ENCODE peak calls at places on chromosome 21, in five cellular contexts. X is Karpas-422, T is fibroblast of mammary gland, G is HEK293T, H is Calu3. M is an unnamed sample.

GRCh38 chr21:39869141-39869818 is 2.0 kb downstream of the PCP4 start:
- DNase-seq in T (no peak), H (no peak), X (no peak), G (no peak), M (no peak)

GRCh38 chr21:39381009-39381408 is 32.1 kb upstream of the HMGN1 start:
- DNase-seq in T (no peak), H (no peak), G (no peak), X (no peak), M (peak)

GRCh38 chr21:38930838-38931237 is 125.1 kb downstream of the ETS2 start:
- DNase-seq in T (peak), G (no peak), X (no peak), H (no peak), M (no peak)

GRCh38 chr21:38386967-38387366 is 111.3 kb downstream of the ERG start:
- DNase-seq in G (no peak), T (no peak), X (no peak), H (no peak), M (peak)

GRCh38 chr21:34123609-34124008 is 50.2 kb downstream of the MRPS6 start:
- DNase-seq in X (no peak), H (no peak), T (no peak), G (no peak), M (no peak)

GRCh38 chr21:38910390-38911008 is 104.8 kb downstream of the ETS2 start:
- DNase-seq in T (no peak), G (no peak), H (peak), X (peak), M (no peak)

GRCh38 chr21:27173052-27173451 is 206.2 kb upstream of the ADAMTS5 start:
- DNase-seq in T (peak), G (no peak), X (no peak), H (no peak), M (peak)

GRCh38 chr21:33112151-33112550 is 42.2 kb downstream of the OLIG1 start:
- DNase-seq in G (no peak), X (no peak), T (no peak), H (no peak), M (no peak)

GRCh38 chr21:29196664-29197052 is 66.2 kb downstream of the MAP3K7CL start:
- DNase-seq in X (no peak), T (no peak), H (no peak), G (no peak), M (no peak)

GRCh38 chr21:22743085-22743484 is 1744.9 kb downstream of the NCAM2 start:
- DNase-seq in G (no peak), X (no peak), T (no peak), H (no peak), M (no peak)

GRCh38 chr21:35775778-35776515 is 284.4 kb downstream of the SETD4 start:
- DNase-seq in T (no peak), H (no peak), X (no peak), G (no peak), M (no peak)

GRCh38 chr21:37207441-37208009 is 59.6 kb downstream of the VPS26C start:
- DNase-seq in G (no peak), H (peak), X (peak), T (peak), M (no peak)

GRCh38 chr21:43785134-43785533 is 4.2 kb upstream of the RRP1 start:
- DNase-seq in X (no peak), T (no peak), G (no peak), H (no peak), M (no peak)

GRCh38 chr21:42559326-42559725 is 45.7 kb downstream of the SLC37A1 start:
- DNase-seq in H (no peak), X (no peak), T (no peak), G (no peak), M (no peak)

GRCh38 chr21:34580181-34580700 is 34.7 kb downstream of the RCAN1 start:
- DNase-seq in X (no peak), T (peak), G (no peak), H (no peak), M (no peak)

GRCh38 chr21:46622226-46622625 is 13.2 kb upstream of the PRMT2 start:
- DNase-seq in T (no peak), X (no peak), G (no peak), H (peak), M (no peak)

GRCh38 chr21:33348728-33349127 is 24.0 kb downstream of the IFNAR1 start:
- DNase-seq in G (no peak), T (no peak), H (no peak), X (no peak), M (no peak)

GRCh38 chr21:25560151-25560783 is 47.0 kb downstream of the MRPL39 start:
- DNase-seq in H (no peak), X (no peak), T (no peak), G (no peak), M (no peak)

GRCh38 chr21:42638266-42638863 is 15.1 kb upstream of the PDE9A start:
- DNase-seq in G (no peak), T (no peak), H (no peak), X (no peak), M (no peak)

GRCh38 chr21:43196789-43197188 is 28.0 kb downstream of the CRYAA start:
- DNase-seq in H (peak), X (no peak), T (peak), G (no peak), M (no peak)

GRCh38 chr21:30695956-30696355 is 22.6 kb downstream of the KRTAP21-3 start:
- DNase-seq in H (no peak), X (no peak), T (no peak), G (no peak), M (no peak)

GRCh38 chr21:35204850-35205564 is 155.9 kb upstream of the RUNX1 start:
- DNase-seq in X (peak), T (peak), G (no peak), H (no peak), M (peak)

GRCh38 chr21:46562964-46563607 is 41.8 kb downstream of the S100B start:
- DNase-seq in T (peak), X (no peak), G (no peak), H (no peak), M (peak)

GRCh38 chr21:41507521-41508414 is at the start of gene TMPRSS2:
- DNase-seq in X (no peak), G (no peak), H (peak), T (no peak), M (peak)

GRCh38 chr21:31873696-31874599 is 1.1 kb downstream of the HUNK start:
- DNase-seq in T (no peak), X (no peak), H (peak), G (peak), M (peak)

GRCh38 chr21:46191686-46192575 is 7.7 kb upstream of the SPATC1L start:
- DNase-seq in G (no peak), H (no peak), T (no peak), X (no peak), M (peak)

GRCh38 chr21:33278736-33279135 is 12.6 kb downstream of the IL10RB start:
- DNase-seq in X (no peak), G (no peak), T (peak), H (no peak), M (no peak)

GRCh38 chr21:31117046-31117916 is 79.0 kb upstream of the KRTAP19-8 start:
- DNase-seq in X (no peak), G (no peak), H (no peak), T (peak), M (peak)

GRCh38 chr21:36707763-36708511 is 9.0 kb downstream of the SIM2 start:
- DNase-seq in T (no peak), H (no peak), X (no peak), G (no peak), M (peak)

M was measured in osteoblast.